ENCODE peak calls at places on chromosomes 11 and 22, in ten cellular contexts. A is H4; Y is left lung; S is head of caudate nucleus; E is AG08396; G is tibial nerve; T is right lobe of liver; K is activated CD4-positive, CD25-positive, alpha-beta regulatory T cell treated with anti-CD3 and anti-CD28 coated beads, Interleukin-2, amount 50 U/mL, for 16 hours; R is amniotic stem cell; C is neural progenitor cell. O is an unnamed sample.

GRCh38 chr22:39170825-39171622 is 18.5 kb upstream of the CBX7 start:
- DNase-seq in K (peak; percentile 69), E (peak; percentile 84), R (peak; percentile 22), S (peak; percentile 92), Y (peak; percentile 97), G (peak; percentile 87), A (peak; percentile 40), T (peak; percentile 88), C (peak; percentile 89), O (peak; percentile 89)

GRCh38 chr11:75655619-75656018 is 13.2 kb downstream of the MAP6 start:
- DNase-seq in C (no peak), R (no peak), G (no peak), E (no peak), A (no peak), T (no peak), K (no peak), S (no peak), Y (no peak), O (no peak)

GRCh38 chr11:69413015-69413801 is 68.3 kb upstream of the LINC01488 start:
- DNase-seq in T (no peak), G (no peak), S (no peak), C (no peak), E (no peak), A (no peak), Y (no peak), R (no peak), K (no peak), O (no peak)

GRCh38 chr22:46830841-46831240 is 68.4 kb downstream of the TBC1D22A start:
- DNase-seq in C (no peak), T (no peak), A (no peak), G (no peak), K (no peak), R (no peak), E (no peak), Y (no peak), S (no peak), O (no peak)

GRCh38 chr11:10476927-10477689 is 22.0 kb downstream of the AMPD3 start:
- DNase-seq in K (no peak), S (no peak), A (no peak), R (no peak), E (no peak), C (no peak), Y (no peak), T (no peak), G (no peak), O (peak; percentile 60)

GRCh38 chr11:316031-316701 is 2.3 kb downstream of the IFITM1 start:
- DNase-seq in K (no peak), G (no peak), C (peak; percentile 50), E (no peak), R (no peak), A (no peak), Y (peak; percentile 87), S (no peak), T (peak; percentile 77), O (peak; percentile 54)

GRCh38 chr11:2975594-2975993 is 16.5 kb downstream of the NAP1L4 start:
- DNase-seq in T (no peak), G (no peak), C (peak; percentile 45), A (peak; percentile 45), S (peak; percentile 67), E (no peak), R (no peak), Y (no peak), K (no peak), O (no peak)

GRCh38 chr11:123640677-123641494 is 13.5 kb downstream of the SCN3B start:
- DNase-seq in Y (no peak), K (peak; percentile 7), C (peak; percentile 71), A (peak; percentile 23), G (no peak), E (peak; percentile 73), T (no peak), S (peak; percentile 54), R (no peak), O (no peak)

GRCh38 chr11:82682003-82682751 is 51.5 kb downstream of the FAM181B start:
- DNase-seq in Y (no peak), R (peak; percentile 54), A (peak; percentile 79), C (peak; percentile 73), T (no peak), K (no peak), E (peak; percentile 57), G (peak; percentile 21), S (no peak), O (no peak)

GRCh38 chr11:69902337-69902736 is 83.1 kb upstream of the FGF3 start:
- DNase-seq in C (no peak), R (no peak), T (no peak), E (no peak), S (no peak), G (no peak), Y (peak; percentile 40), K (no peak), A (no peak), O (no peak)

GRCh38 chr11:17827006-17827405 is 92.4 kb downstream of the KCNC1 start:
- DNase-seq in R (no peak), T (no peak), A (no peak), Y (no peak), K (no peak), S (no peak), E (no peak), C (peak; percentile 62), G (no peak), O (no peak)

O was measured in lower lobe of right lung.